ENCODE peak calls at places on chromosome 21, in six cellular contexts. D is H1, H is HepG2, R is GM12878, U is A549, B is HCT116. Z is an unnamed sample.

GRCh38 chr21:35084869-35085268 is 35.8 kb upstream of the RUNX1 start:
- DNase-seq in D (no peak), H (no peak), R (no peak), U (peak), B (no peak), Z (no peak)

GRCh38 chr21:43779660-43780059 is 3.6 kb upstream of the CSTB start:
- DNase-seq in D (no peak), H (no peak), R (no peak), U (no peak), B (no peak), Z (no peak)

GRCh38 chr21:44927259-44927586 is 6.5 kb upstream of the ITGB2 start:
- DNase-seq in D (no peak), H (no peak), R (no peak), U (no peak), B (no peak), Z (no peak)

GRCh38 chr21:35097525-35097924 is 48.4 kb upstream of the RUNX1 start:
- DNase-seq in D (no peak), H (no peak), R (no peak), U (no peak), B (no peak), Z (no peak)

GRCh38 chr21:35511298-35512162 is 462.4 kb upstream of the RUNX1 start:
- DNase-seq in D (no peak), H (no peak), R (no peak), U (no peak), B (no peak), Z (peak)

GRCh38 chr21:36207577-36208320 is 51.1 kb downstream of the DOP1B start:
- DNase-seq in D (no peak), H (no peak), R (no peak), U (no peak), B (no peak), Z (peak)

GRCh38 chr21:35525443-35525842 is 476.3 kb upstream of the RUNX1 start:
- DNase-seq in D (no peak), H (no peak), R (no peak), U (no peak), B (peak), Z (peak)

GRCh38 chr21:37914211-37914900 is 1.9 kb downstream of the KCNJ6 start:
- DNase-seq in D (peak), H (no peak), R (no peak), U (no peak), B (no peak), Z (peak)

GRCh38 chr21:43957629-43958362 is 54.3 kb upstream of the TRAPPC10 start:
- DNase-seq in D (no peak), H (no peak), R (peak), U (no peak), B (no peak), Z (no peak)

GRCh38 chr21:30257773-30258172 is 25.0 kb downstream of the KRTAP24-1 start:
- DNase-seq in D (peak), H (no peak), R (no peak), U (peak), B (no peak), Z (peak)
- TF ChIP-seq CTCF in D (peak), H (no peak), R (no peak), U (no peak), B (no peak), Z (peak)

GRCh38 chr21:41763996-41764395 is 2.9 kb downstream of the RIPK4 start:
- DNase-seq in D (no peak), H (no peak), R (no peak), U (no peak), B (no peak), Z (no peak)
- TF ChIP-seq POLR2A in D (no peak), H (no peak), R (no peak), U (no peak), B (no peak), Z (no peak)

GRCh38 chr21:45983981-45984551 is 2.5 kb downstream of the COL6A1 start:
- DNase-seq in D (no peak), H (no peak), R (no peak), U (no peak), B (no peak), Z (no peak)
- TF ChIP-seq MAX in D (no peak), H (no peak), R (no peak), U (no peak), B (no peak), Z (no peak)

DNA sequence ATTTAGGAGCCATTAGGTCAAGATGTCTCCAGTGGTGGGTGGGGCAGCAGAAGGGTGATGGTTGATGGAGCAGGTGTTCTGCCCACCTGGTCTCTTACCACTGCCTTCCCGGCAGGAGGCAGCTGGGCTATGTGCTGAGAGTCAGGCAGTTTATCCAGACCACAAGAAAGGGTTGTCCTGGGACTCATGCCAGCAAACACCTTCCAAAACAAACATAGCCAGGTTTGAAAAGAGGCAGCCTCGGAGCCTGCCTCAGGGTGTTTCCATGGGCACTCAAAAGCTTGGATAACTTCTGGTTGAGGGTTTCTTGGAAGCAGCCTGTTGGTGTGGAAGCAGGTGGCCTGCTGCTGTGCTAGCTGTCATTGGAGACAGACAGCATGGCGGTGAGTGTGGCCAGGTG is 187.2 kb downstream of the PCP4 start:
- DNase-seq in D (no peak), H (no peak), R (no peak), U (no peak), B (no peak), Z (no peak)
- TF ChIP-seq CTCF in D (no peak), H (no peak), R (no peak), U (no peak), B (no peak), Z (no peak)

GRCh38 chr21:32481875-32482408 is 69.4 kb downstream of the EVA1C start:
- DNase-seq in D (no peak), H (no peak), R (no peak), U (no peak), B (no peak), Z (no peak)

GRCh38 chr21:32482565-32483292 is 70.2 kb downstream of the EVA1C start:
- DNase-seq in D (no peak), H (no peak), R (no peak), U (no peak), B (no peak), Z (no peak)

GRCh38 chr21:32484706-32485380 is 72.3 kb downstream of the EVA1C start:
- DNase-seq in D (no peak), H (no peak), R (no peak), U (no peak), B (no peak), Z (no peak)

GRCh38 chr21:32480381-32480780 is 67.9 kb downstream of the EVA1C start:
- DNase-seq in D (no peak), H (no peak), R (no peak), U (no peak), B (no peak), Z (no peak)

DNA sequence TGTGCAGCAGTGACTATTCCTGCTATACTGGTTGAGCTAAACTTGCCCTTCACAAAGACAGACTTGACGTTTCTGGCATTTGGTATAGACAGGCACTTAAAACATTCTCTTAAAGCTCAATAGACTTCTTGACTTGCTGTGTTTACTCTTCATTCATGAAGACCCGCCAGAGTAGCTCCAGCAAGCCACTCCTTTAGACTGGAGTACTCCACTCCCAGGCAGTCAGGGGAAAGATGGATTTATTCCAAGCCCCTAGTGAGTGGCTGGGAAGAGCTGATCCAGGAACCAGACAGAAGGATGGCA is 70.7 kb downstream of the EVA1C start:
- DNase-seq in D (no peak), H (no peak), R (no peak), U (no peak), B (no peak), Z (no peak)
- TF ChIP-seq POLR2A in D (no peak), H (no peak), R (no peak), U (no peak), B (no peak), Z (no peak)